ENCODE peak calls at places on chromosomes 16 and 17, in eight cellular contexts. Q is testis, C is gastrocnemius medialis, Y is sigmoid colon, L is spleen, T is stomach, U is adrenal gland, E is A549. F is an unnamed sample.

GRCh38 chr16:89495121-89495520 is 4.8 kb upstream of the ANKRD11 start:
- DNase-seq in Q (no peak), C (no peak), Y (no peak), L (no peak), T (no peak), U (no peak), E (no peak), F (no peak)

GRCh38 chr16:23137818-23138217 is 11.4 kb downstream of the USP31 start:
- DNase-seq in Q (no peak), C (no peak), Y (no peak), L (no peak), T (no peak), U (no peak), E (no peak), F (no peak)

GRCh38 chr17:11495616-11496015 is 102.7 kb upstream of the DNAH9 start:
- DNase-seq in Q (no peak), C (no peak), Y (no peak), L (no peak), T (no peak), U (no peak), E (no peak), F (no peak)

GRCh38 chr17:17815436-17816200 is 21.2 kb downstream of the SREBF1 start:
- DNase-seq in Q (no peak), C (no peak), Y (no peak), L (no peak), T (no peak), U (no peak), E (peak; percentile 40), F (no peak)

GRCh38 chr16:30068750-30069574 is 3.4 kb downstream of the ALDOA start:
- DNase-seq in Q (no peak), C (no peak), Y (no peak), L (no peak), T (no peak), U (no peak), E (peak; percentile 59), F (no peak)

GRCh38 chr17:21296097-21297025 is 11.8 kb downstream of the MAP2K3 start:
- DNase-seq in Q (no peak), C (no peak), Y (peak; percentile 61), L (no peak), T (peak; percentile 73), U (no peak), E (no peak), F (peak; percentile 78)

GRCh38 chr17:81328489-81328888 is 33.4 kb upstream of the SLC38A10 start:
- DNase-seq in Q (no peak), C (no peak), Y (no peak), L (no peak), T (no peak), U (no peak), E (no peak), F (no peak)

GRCh38 chr17:82338858-82339633 is 5.5 kb upstream of the SECTM1 start:
- DNase-seq in Q (peak; percentile 47), C (no peak), Y (peak; percentile 85), L (peak; percentile 45), T (peak; percentile 55), U (peak; percentile 53), E (peak; percentile 86), F (peak; percentile 40)

GRCh38 chr16:49050607-49051006 is 231.0 kb downstream of the CBLN1 start:
- DNase-seq in Q (peak; percentile 15), C (no peak), Y (peak; percentile 66), L (no peak), T (no peak), U (no peak), E (no peak), F (peak; percentile 33)

GRCh38 chr17:57534863-57535651 is 210.0 kb downstream of the CCDC182 start:
- DNase-seq in Q (peak; percentile 61), C (no peak), Y (no peak), L (no peak), T (no peak), U (peak; percentile 80), E (peak; percentile 33), F (peak; percentile 65)

GRCh38 chr16:83676056-83676455 is 131.7 kb upstream of the HSBP1 start:
- DNase-seq in Q (no peak), C (no peak), Y (no peak), L (no peak), T (no peak), U (no peak), E (no peak), F (no peak)

GRCh38 chr17:45262516-45263476 is 902 bp upstream of the SPATA32 start:
- DNase-seq in Q (no peak), C (peak; percentile 21), Y (peak; percentile 69), L (peak; percentile 68), T (no peak), U (no peak), E (peak; percentile 46), F (no peak)

GRCh38 chr17:78651551-78651950 is 74.4 kb upstream of the DNAH17 start:
- DNase-seq in Q (no peak), C (no peak), Y (no peak), L (no peak), T (no peak), U (no peak), E (no peak), F (no peak)

GRCh38 chr16:8945626-8946296 is 17.9 kb downstream of the USP7 start:
- DNase-seq in Q (no peak), C (no peak), Y (no peak), L (no peak), T (no peak), U (no peak), E (no peak), F (no peak)

GRCh38 chr16:88003736-88004135 is 52.5 kb downstream of the BANP start:
- DNase-seq in Q (no peak), C (no peak), Y (peak; percentile 10), L (no peak), T (no peak), U (no peak), E (no peak), F (no peak)

GRCh38 chr17:72340836-72341235 is 220.0 kb downstream of the SOX9 start:
- DNase-seq in Q (no peak), C (no peak), Y (no peak), L (no peak), T (no peak), U (no peak), E (no peak), F (no peak)

GRCh38 chr16:48965391-48965790 is 316.2 kb downstream of the CBLN1 start:
- DNase-seq in Q (no peak), C (no peak), Y (no peak), L (no peak), T (no peak), U (no peak), E (no peak), F (no peak)

GRCh38 chr17:74453665-74454196 is 12.7 kb upstream of the CD300A start:
- DNase-seq in Q (peak; percentile 92), C (peak; percentile 87), Y (no peak), L (no peak), T (peak; percentile 94), U (peak; percentile 91), E (peak; percentile 77), F (peak; percentile 96)

GRCh38 chr16:73050115-73051099 is 2.5 kb upstream of the ZFHX3 start:
- DNase-seq in Q (no peak), C (no peak), Y (no peak), L (no peak), T (no peak), U (no peak), E (no peak), F (no peak)
- TF ChIP-seq CTCF in Q (no peak), C (no peak), Y (no peak), L (no peak), T (no peak), U (no peak), E (no peak), F (no peak)

DNA sequence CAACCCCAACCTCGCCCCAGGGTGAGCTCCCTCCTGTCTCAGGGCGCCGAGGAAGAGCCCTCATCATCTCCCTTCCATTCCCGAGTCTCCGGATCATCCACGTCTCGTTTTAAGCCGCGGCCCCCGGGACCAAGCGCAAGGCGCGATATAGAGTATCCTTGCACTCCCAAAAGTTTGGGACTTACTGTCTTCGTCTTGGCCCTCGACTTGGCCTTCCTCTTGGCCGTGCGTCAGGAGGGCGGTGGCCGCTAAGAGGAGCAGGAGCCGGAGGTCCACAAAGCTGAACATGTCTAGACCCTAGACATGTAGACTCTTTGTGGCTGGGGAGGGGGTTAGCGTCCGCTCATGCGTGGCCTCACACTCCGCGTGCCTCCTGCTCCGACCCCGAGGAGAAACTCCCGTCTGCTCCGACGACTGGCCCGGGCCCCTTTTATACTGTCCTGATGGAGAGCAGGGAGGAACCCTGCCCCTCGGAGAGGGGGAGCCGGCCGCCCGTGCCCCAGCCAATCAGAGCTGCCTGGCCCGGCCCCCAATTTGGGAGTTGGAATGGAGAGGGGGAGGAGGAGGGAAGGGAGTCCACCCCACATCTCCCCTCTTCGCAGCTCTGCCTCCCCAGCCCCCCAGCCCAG is at the start of gene COL1A1:
- DNase-seq in Q (peak; percentile 77), C (no peak), Y (peak; percentile 97), L (peak; percentile 78), T (peak; percentile 49), U (peak; percentile 42), E (no peak), F (peak; percentile 86)
- TF ChIP-seq POLR2A in Q (no peak), C (peak; percentile 58), Y (peak; percentile 98), L (no peak), T (peak; percentile 36), U (peak; percentile 69), E (no peak), F (no peak)

DNA sequence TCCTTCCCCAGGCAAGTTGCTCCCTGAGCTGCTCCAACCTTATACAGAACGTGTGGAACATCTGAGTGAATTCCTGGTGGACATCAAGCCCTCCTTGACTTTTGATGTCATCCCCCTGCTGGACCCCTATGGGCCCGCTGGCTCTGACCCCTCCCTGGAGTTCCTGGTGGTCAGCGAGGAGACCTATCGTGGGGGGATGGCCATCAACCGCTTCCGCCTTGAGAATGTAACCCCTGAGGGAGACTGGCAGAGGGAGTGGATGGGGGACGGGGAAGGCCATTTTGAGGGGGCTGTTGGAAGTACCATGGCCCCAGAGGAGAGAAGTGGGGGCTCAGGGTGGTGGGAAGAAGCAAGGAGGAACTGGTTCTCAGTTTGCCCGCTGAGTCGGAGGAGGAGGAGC is 2.0 kb downstream of the COASY start:
- DNase-seq in Q (no peak), C (no peak), Y (no peak), L (no peak), T (no peak), U (no peak), E (no peak), F (no peak)
- H3K27ac ChIP-seq in Q (no peak overlapping the region), C (peak overlapping the region; percentile 88), Y (no peak overlapping the region), L (no peak overlapping the region), T (peak overlapping the region; percentile 94), U (peak overlapping the region; percentile 89), E (peak overlapping the region; percentile 91), F (no peak overlapping the region)

GRCh38 chr17:31935512-31935911 is 1.3 kb upstream of the SUZ12 start:
- DNase-seq in Q (no peak), C (no peak), Y (no peak), L (peak; percentile 19), T (no peak), U (no peak), E (no peak), F (no peak)

GRCh38 chr17:31926100-31926729 is 10.6 kb upstream of the SUZ12 start:
- DNase-seq in Q (no peak), C (no peak), Y (no peak), L (no peak), T (no peak), U (no peak), E (no peak), F (no peak)

DNA sequence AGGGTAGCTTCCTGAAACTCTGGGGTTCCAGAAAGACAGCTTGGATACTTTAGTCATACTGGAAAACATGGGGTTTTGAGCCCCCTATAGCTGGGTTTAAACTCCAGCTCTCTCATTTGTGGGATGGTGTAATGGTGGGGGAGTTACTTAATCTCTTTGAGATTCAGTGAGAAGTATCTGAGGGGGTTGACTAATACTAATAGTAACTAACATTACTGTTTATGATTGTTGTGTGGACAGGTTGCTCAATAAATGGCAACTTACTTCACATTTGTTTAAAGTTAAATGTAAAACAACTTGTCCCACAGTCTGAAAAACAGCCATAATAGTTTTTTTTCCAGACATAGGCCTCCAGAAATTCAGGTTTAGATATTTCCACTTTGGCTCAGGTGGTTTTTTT is 5.0 kb upstream of the SUZ12 start:
- DNase-seq in Q (no peak), C (no peak), Y (no peak), L (no peak), T (no peak), U (no peak), E (no peak), F (no peak)
- TF ChIP-seq CTCF in Q (no peak), C (no peak), Y (no peak), L (no peak), T (no peak), U (no peak), E (no peak), F (no peak)

F was measured in heart left ventricle.